ENCODE peak calls at places on chromosome 12, in eight cellular contexts. R, Z, P, S, B, X, H and C are unnamed samples.

GRCh38 chr12:108881953-108882352 is 2.1 kb downstream of the DAO start:
- DNase-seq in Z (no peak), H (no peak), R (no peak), B (no peak), X (no peak), P (no peak), S (no peak), C (no peak)

GRCh38 chr12:95836185-95836609 is 22.6 kb upstream of the SNRPF start:
- DNase-seq in P (no peak), Z (no peak), B (no peak), H (no peak), R (peak; percentile 77), S (no peak), X (peak; percentile 21), C (no peak)

GRCh38 chr12:52455818-52456217 is 3.9 kb upstream of the KRT6B start:
- DNase-seq in R (no peak), Z (no peak), B (no peak), S (no peak), X (no peak), H (no peak), P (no peak), C (no peak)

GRCh38 chr12:96225994-96226399 is 31.8 kb downstream of the ELK3 start:
- DNase-seq in S (no peak), P (no peak), X (no peak), Z (no peak), R (no peak), B (no peak), H (no peak), C (no peak)

GRCh38 chr12:8127138-8127537 is 3.7 kb downstream of the CLEC4A start:
- DNase-seq in X (no peak), S (no peak), R (no peak), P (peak; percentile 16), B (no peak), Z (no peak), H (no peak), C (peak; percentile 66)

GRCh38 chr12:98352835-98353234 is 162.6 kb upstream of the TMPO start:
- DNase-seq in S (no peak), B (no peak), H (no peak), Z (no peak), R (peak; percentile 59), X (no peak), P (no peak), C (no peak)

GRCh38 chr12:58416211-58416610 is 474.8 kb downstream of the ATP23 start:
- DNase-seq in R (peak; percentile 57), X (no peak), B (no peak), Z (no peak), P (no peak), H (no peak), S (no peak), C (no peak)

GRCh38 chr12:51814311-51815088 is 34.0 kb downstream of the FIGNL2 start:
- DNase-seq in P (peak; percentile 89), R (peak; percentile 82), B (no peak), S (no peak), X (peak; percentile 95), H (peak; percentile 62), Z (no peak), C (peak; percentile 19)

GRCh38 chr12:23810327-23810902 is 139.1 kb downstream of the SOX5 start:
- DNase-seq in H (peak; percentile 9), X (peak; percentile 9), P (no peak), B (no peak), S (no peak), R (no peak), Z (no peak), C (no peak)

GRCh38 chr12:118850244-118850825 is 131.0 kb upstream of the SRRM4 start:
- DNase-seq in H (peak; percentile 63), R (peak; percentile 55), S (no peak), B (no peak), Z (peak; percentile 13), P (peak; percentile 82), X (peak; percentile 16), C (peak; percentile 4)

GRCh38 chr12:111412007-111412829 is 6.5 kb downstream of the SH2B3 start:
- DNase-seq in Z (no peak), P (peak; percentile 81), X (peak; percentile 41), S (no peak), H (no peak), R (no peak), B (no peak), C (no peak)

GRCh38 chr12:84069699-84070098 is 842.9 kb downstream of the SLC6A15 start:
- DNase-seq in P (no peak), H (no peak), R (no peak), B (no peak), Z (no peak), X (no peak), S (no peak), C (no peak)

GRCh38 chr12:102957339-102958050 is at the start of gene ASCL1:
- DNase-seq in P (peak; percentile 74), S (no peak), R (peak; percentile 48), X (peak; percentile 83), B (no peak), H (no peak), Z (no peak), C (peak; percentile 4)

GRCh38 chr12:84911331-84912190 is 1.0 kb downstream of the SLC6A15 start:
- DNase-seq in S (no peak), P (peak; percentile 98), B (peak; percentile 7), Z (no peak), R (peak; percentile 72), H (no peak), X (peak; percentile 77), C (no peak)

GRCh38 chr12:49974677-49975369 is 2.1 kb downstream of the AQP6 start:
- DNase-seq in P (no peak), X (no peak), Z (no peak), B (no peak), R (no peak), H (no peak), S (no peak), C (no peak)

GRCh38 chr12:109847166-109847700 is 14.0 kb upstream of the TRPV4 start:
- DNase-seq in R (no peak), H (no peak), Z (no peak), S (no peak), P (no peak), X (no peak), B (no peak), C (no peak)

GRCh38 chr12:2959194-2959507 is at the start of gene TEAD4:
- DNase-seq in Z (peak; percentile 39), H (peak; percentile 85), B (no peak), X (peak; percentile 94), P (peak; percentile 97), S (no peak), R (peak; percentile 89), C (no peak)

GRCh38 chr12:3199551-3200031 is 122.4 kb downstream of the TSPAN9 start:
- DNase-seq in R (peak; percentile 25), Z (no peak), H (no peak), X (peak; percentile 82), B (no peak), S (no peak), P (peak; percentile 70), C (no peak)

GRCh38 chr12:916712-917445 is 32.6 kb downstream of the RAD52 start:
- DNase-seq in H (no peak), X (no peak), Z (no peak), P (no peak), R (no peak), B (no peak), S (no peak), C (no peak)

GRCh38 chr12:77060136-77060882 is 5.1 kb downstream of the E2F7 start:
- DNase-seq in S (peak; percentile 85), H (no peak), R (no peak), B (no peak), Z (no peak), P (no peak), X (no peak), C (peak; percentile 74)
- TF ChIP-seq REST in S (no peak), H (no peak), R (no peak), B (no peak), Z (no peak), P (no peak), X (no peak), C (no peak)

GRCh38 chr12:42407306-42407705 is 81.3 kb downstream of the PPHLN1 start:
- DNase-seq in S (no peak), R (peak; percentile 31), P (no peak), B (no peak), H (no peak), Z (no peak), X (no peak), C (no peak)

GRCh38 chr12:42409471-42409870 is 83.5 kb downstream of the PPHLN1 start:
- DNase-seq in H (no peak), Z (no peak), B (no peak), X (no peak), S (no peak), P (no peak), R (no peak), C (no peak)

DNA sequence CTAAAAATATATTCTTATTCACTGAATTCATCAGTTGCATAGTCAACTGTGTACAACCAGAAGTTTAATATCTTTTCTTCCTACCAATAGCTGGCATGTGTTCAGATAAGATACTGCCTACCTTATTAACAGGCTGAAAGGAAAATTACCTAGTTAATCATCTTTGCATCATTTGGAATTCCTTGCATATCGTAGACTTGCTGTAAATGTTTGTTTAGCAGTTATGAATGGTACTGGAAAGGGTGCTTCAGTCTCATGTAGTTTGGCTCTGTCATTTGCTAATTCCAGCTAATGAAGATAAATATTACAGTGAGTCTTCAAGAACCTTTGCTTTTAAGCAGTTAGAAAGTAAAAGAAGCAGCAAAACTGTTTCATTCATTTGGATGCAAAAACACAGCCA is 84.4 kb downstream of the PPHLN1 start:
- DNase-seq in P (no peak), Z (no peak), R (no peak), X (no peak), S (no peak), B (no peak), H (no peak), C (no peak)
- TF ChIP-seq REST in P (no peak), Z (no peak), R (no peak), X (no peak), S (no peak), B (no peak), H (no peak), C (no peak)

GRCh38 chr12:130920119-130920703 is 33.5 kb upstream of the ADGRD1 start:
- DNase-seq in Z (no peak), P (no peak), H (no peak), S (no peak), B (no peak), X (no peak), R (no peak), C (no peak)
- TF ChIP-seq REST in Z (no peak), P (no peak), H (no peak), S (no peak), B (no peak), X (no peak), R (no peak), C (no peak)

GRCh38 chr12:54138219-54138618 is 50.6 kb downstream of the SMUG1 start:
- DNase-seq in B (no peak), Z (no peak), X (no peak), R (peak; percentile 29), S (no peak), P (no peak), H (no peak), C (no peak)

GRCh38 chr12:54139030-54139429 is 49.8 kb downstream of the SMUG1 start:
- DNase-seq in S (no peak), R (no peak), B (no peak), X (no peak), H (no peak), P (no peak), Z (no peak), C (no peak)

GRCh38 chr12:54141534-54142475 is 47.0 kb downstream of the SMUG1 start:
- DNase-seq in X (no peak), H (no peak), B (no peak), Z (no peak), P (no peak), S (no peak), R (no peak), C (no peak)

GRCh38 chr12:54143233-54143986 is 45.4 kb downstream of the SMUG1 start:
- DNase-seq in Z (no peak), P (no peak), R (no peak), B (no peak), X (no peak), H (no peak), S (no peak), C (no peak)

GRCh38 chr12:54140958-54141388 is 47.8 kb downstream of the SMUG1 start:
- DNase-seq in S (no peak), H (no peak), X (no peak), Z (no peak), P (peak; percentile 63), B (no peak), R (no peak), C (no peak)
- TF ChIP-seq REST in S (no peak), H (no peak), X (no peak), Z (no peak), P (no peak), B (no peak), R (no peak), C (no peak)